ENCODE peak calls at places on chromosomes 16 and 17, in five cellular contexts. Q is mammary epithelial cell, J is A549, G is cardiac muscle cell, Y is tibial artery. N is an unnamed sample.

GRCh38 chr16:68265078-68265925 is 976 bp downstream of the SLC7A6 start:
- DNase-seq in Q (peak; percentile 75), J (peak; percentile 91), G (peak; percentile 62), Y (peak; percentile 81), N (peak; percentile 50)

GRCh38 chr17:40803617-40804082 is 3.9 kb upstream of the KRT28 start:
- DNase-seq in Q (peak; percentile 65), J (peak; percentile 88), G (peak; percentile 73), Y (peak; percentile 80), N (peak; percentile 71)

GRCh38 chr17:77420804-77421634 is 280.2 kb downstream of the SEC14L1 start:
- DNase-seq in Q (peak; percentile 74), J (peak; percentile 70), G (peak; percentile 83), Y (no peak), N (peak; percentile 84)

GRCh38 chr16:84952335-84953050 is 58.8 kb downstream of the ZDHHC7 start:
- DNase-seq in Q (peak; percentile 55), J (peak; percentile 80), G (peak; percentile 91), Y (peak; percentile 87), N (peak; percentile 86)

GRCh38 chr16:19909750-19910322 is 25.2 kb upstream of the GPRC5B start:
- DNase-seq in Q (no peak), J (no peak), G (peak; percentile 24), Y (no peak), N (no peak)

GRCh38 chr17:80737106-80738019 is 192.7 kb downstream of the RPTOR start:
- DNase-seq in Q (no peak), J (no peak), G (no peak), Y (no peak), N (no peak)

GRCh38 chr16:10525214-10525825 is 55.1 kb downstream of the EMP2 start:
- DNase-seq in Q (no peak), J (no peak), G (no peak), Y (no peak), N (no peak)

GRCh38 chr16:21227886-21228285 is 5.6 kb upstream of the ANKS4B start:
- DNase-seq in Q (no peak), J (no peak), G (no peak), Y (no peak), N (no peak)

GRCh38 chr17:56850591-56850990 is 16.6 kb downstream of the DGKE start:
- DNase-seq in Q (no peak), J (no peak), G (no peak), Y (no peak), N (no peak)

GRCh38 chr17:41322264-41322902 is 6.9 kb upstream of the KRTAP17-1 start:
- DNase-seq in Q (peak; percentile 61), J (peak; percentile 68), G (peak; percentile 67), Y (no peak), N (peak; percentile 64)

GRCh38 chr17:40633871-40634270 is 13.7 kb downstream of the SMARCE1 start:
- DNase-seq in Q (peak; percentile 61), J (no peak), G (no peak), Y (no peak), N (no peak)

GRCh38 chr16:78211951-78212350 is 112.5 kb downstream of the WWOX start:
- DNase-seq in Q (peak; percentile 81), J (peak; percentile 12), G (no peak), Y (no peak), N (no peak)

GRCh38 chr16:27169511-27170071 is 33.7 kb upstream of the KDM8 start:
- DNase-seq in Q (peak; percentile 76), J (peak; percentile 68), G (peak; percentile 95), Y (no peak), N (peak; percentile 98)

GRCh38 chr17:72370819-72371218 is 250.0 kb downstream of the SOX9 start:
- DNase-seq in Q (peak; percentile 59), J (peak; percentile 54), G (peak; percentile 65), Y (no peak), N (peak; percentile 55)

GRCh38 chr16:85935957-85936760 is 37.2 kb downstream of the IRF8 start:
- DNase-seq in Q (no peak), J (no peak), G (peak; percentile 11), Y (no peak), N (no peak)

GRCh38 chr16:31404353-31405064 is 11.4 kb downstream of the ITGAD start:
- DNase-seq in Q (no peak), J (peak; percentile 81), G (peak; percentile 57), Y (no peak), N (no peak)

GRCh38 chr17:80644588-80644987 is 100.0 kb downstream of the RPTOR start:
- DNase-seq in Q (no peak), J (no peak), G (no peak), Y (no peak), N (no peak)

GRCh38 chr16:82621796-82622195 is 5.0 kb upstream of the CDH13 start:
- DNase-seq in Q (no peak), J (no peak), G (no peak), Y (no peak), N (no peak)

GRCh38 chr17:66691644-66692500 is 143.0 kb upstream of the CACNG5 start:
- DNase-seq in Q (no peak), J (peak; percentile 92), G (peak; percentile 59), Y (no peak), N (peak; percentile 62)

GRCh38 chr16:76639685-76640289 is 362.6 kb downstream of the CNTNAP4 start:
- DNase-seq in Q (peak; percentile 47), J (peak; percentile 35), G (peak; percentile 44), Y (no peak), N (no peak)

GRCh38 chr16:66714659-66715307 is 18.2 kb upstream of the CMTM4 start:
- DNase-seq in Q (peak; percentile 82), J (no peak), G (no peak), Y (no peak), N (no peak)

GRCh38 chr17:64496348-64496785 is 487 bp downstream of the POLG2 start:
- DNase-seq in Q (no peak), J (no peak), G (no peak), Y (peak; percentile 65), N (no peak)

GRCh38 chr17:50274142-50274944 is at the start of gene TMEM92:
- DNase-seq in Q (no peak), J (peak; percentile 71), G (no peak), Y (peak; percentile 70), N (no peak)

GRCh38 chr16:66605177-66605999 is 884 bp downstream of the CMTM3 start:
- DNase-seq in Q (peak; percentile 29), J (peak; percentile 32), G (peak; percentile 45), Y (peak; percentile 79), N (peak; percentile 41)

GRCh38 chr17:68325961-68326360 is 34.7 kb downstream of the ARSG start:
- DNase-seq in Q (no peak), J (no peak), G (no peak), Y (no peak), N (no peak)

GRCh38 chr17:69232650-69233049 is 4.0 kb upstream of the ABCA10 start:
- DNase-seq in Q (no peak), J (no peak), G (no peak), Y (no peak), N (no peak)

GRCh38 chr16:20348365-20349185 is 3.9 kb downstream of the UMOD start:
- DNase-seq in Q (no peak), J (no peak), G (peak; percentile 1), Y (no peak), N (no peak)

GRCh38 chr17:77641718-77642117 is 316.8 kb upstream of the TNRC6C start:
- DNase-seq in Q (no peak), J (no peak), G (no peak), Y (no peak), N (no peak)

GRCh38 chr16:31276600-31276999 is 16.8 kb downstream of the ITGAM start:
- DNase-seq in Q (no peak), J (no peak), G (no peak), Y (no peak), N (no peak)

GRCh38 chr17:54348234-54348633 is 525.5 kb downstream of the KIF2B start:
- DNase-seq in Q (peak; percentile 19), J (no peak), G (no peak), Y (no peak), N (no peak)

GRCh38 chr17:7380855-7381683 is at the start of gene TNK1:
- DNase-seq in Q (peak; percentile 66), J (no peak), G (no peak), Y (no peak), N (no peak)
- H3K27ac ChIP-seq in Q (peak within 1 kb of the TSS; percentile 50), J (peak within 1 kb of the TSS; percentile 55), G (no peak within 1 kb of the TSS), Y (no peak within 1 kb of the TSS), N (no peak within 1 kb of the TSS)

GRCh38 chr16:57910726-57911125 is 60.2 kb downstream of the CNGB1 start:
- DNase-seq in Q (no peak), J (no peak), G (no peak), Y (no peak), N (no peak)

GRCh38 chr16:57908409-57908987 is 62.4 kb downstream of the CNGB1 start:
- DNase-seq in Q (no peak), J (no peak), G (no peak), Y (no peak), N (no peak)

GRCh38 chr16:57903656-57904055 is 67.3 kb downstream of the CNGB1 start:
- DNase-seq in Q (no peak), J (no peak), G (no peak), Y (no peak), N (no peak)

GRCh38 chr16:57904101-57904500 is 66.8 kb downstream of the CNGB1 start:
- DNase-seq in Q (no peak), J (no peak), G (no peak), Y (no peak), N (no peak)

GRCh38 chr16:57906385-57907316 is 64.3 kb downstream of the CNGB1 start:
- DNase-seq in Q (no peak), J (no peak), G (no peak), Y (no peak), N (no peak)
- TF ChIP-seq CTCF in Q (peak; percentile 75), J (peak; percentile 32), G (peak; percentile 64), Y (peak; percentile 34), N (peak; percentile 68)

GRCh38 chr16:13064821-13065220 is 163.4 kb downstream of the SHISA9 start:
- DNase-seq in Q (no peak), J (no peak), G (no peak), Y (no peak), N (no peak)

GRCh38 chr16:13068912-13069583 is 167.7 kb downstream of the SHISA9 start:
- DNase-seq in Q (no peak), J (no peak), G (no peak), Y (no peak), N (no peak)

GRCh38 chr16:13067648-13068047 is 166.2 kb downstream of the SHISA9 start:
- DNase-seq in Q (no peak), J (no peak), G (no peak), Y (no peak), N (no peak)

DNA sequence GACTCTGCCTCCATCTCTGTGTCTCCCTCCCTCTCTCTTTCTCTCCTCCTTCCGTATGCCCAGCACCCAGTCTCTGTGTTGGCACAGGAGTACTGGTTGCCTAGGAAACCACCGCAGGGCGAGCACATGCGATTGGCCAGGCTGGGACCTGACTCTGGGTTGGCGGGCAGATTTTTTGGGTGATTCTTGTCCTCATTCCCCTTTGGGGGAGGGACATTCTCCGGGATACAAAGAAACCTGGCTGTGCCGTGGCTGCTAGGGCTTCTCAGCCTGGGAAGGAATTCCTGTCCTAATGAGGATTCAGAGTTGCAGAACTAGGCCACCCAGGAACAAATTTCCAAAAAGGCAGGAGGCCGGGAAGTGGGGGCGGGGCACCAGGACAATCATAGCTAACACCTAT is 168.9 kb downstream of the SHISA9 start:
- DNase-seq in Q (peak; percentile 9), J (no peak), G (no peak), Y (no peak), N (no peak)
- H3K27ac ChIP-seq in Q (no peak overlapping the region), J (no peak overlapping the region), G (no peak overlapping the region), Y (no peak overlapping the region), N (no peak overlapping the region)

DNA sequence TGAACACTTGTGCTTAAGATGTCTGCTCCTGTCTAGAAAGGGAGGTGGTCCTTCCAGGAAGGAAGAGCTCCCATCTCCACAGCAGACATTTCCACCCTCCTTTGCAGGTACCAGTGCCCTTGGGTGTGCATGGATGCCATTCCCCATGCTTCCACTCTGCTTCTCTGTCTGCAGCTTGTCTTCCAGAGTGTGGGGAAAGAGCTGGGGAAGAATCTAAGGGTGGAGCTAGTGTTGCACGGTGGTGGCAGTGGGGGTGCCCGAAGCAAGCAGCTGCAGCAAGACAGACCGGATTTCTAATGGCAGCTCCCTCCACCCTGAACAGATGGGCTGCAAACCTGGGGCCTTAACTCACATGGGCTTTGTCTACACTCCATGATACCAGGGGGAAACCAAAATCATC is 22.6 kb upstream of the HOXB13 start:
- DNase-seq in Q (no peak), J (no peak), G (no peak), Y (no peak), N (no peak)
- TF ChIP-seq CTCF in Q (no peak), J (no peak), G (no peak), Y (no peak), N (no peak)